ENCODE peak calls at places on chromosomes 7 and 10, in four cellular contexts. J is naive thymus-derived CD4-positive, alpha-beta T cell; H is CD4-positive, CD25-positive, alpha-beta regulatory T cell; D is uterus. E is an unnamed sample. For H3K9me3, the result is how much of the 10 kb centered on the place peaks cover.

GRCh38 chr10:86964061-86964846 is 4.0 kb upstream of the ADIRF start:
- DNase-seq in J (no peak), H (no peak), D (peak), E (no peak)

GRCh38 chr10:34768261-34768971 is 46.7 kb downstream of the PARD3 start:
- DNase-seq in J (no peak), H (no peak), D (no peak), E (no peak)

GRCh38 chr7:151696738-151697514 is 177.2 kb upstream of the RHEB start:
- DNase-seq in J (no peak), H (no peak), D (no peak), E (no peak)

GRCh38 chr7:128094686-128095085 is 63.4 kb upstream of the LRRC4 start:
- DNase-seq in J (no peak), H (no peak), D (no peak), E (no peak)

GRCh38 chr7:47350425-47350824 is 231.5 kb downstream of the TNS3 start:
- DNase-seq in J (no peak), H (no peak), D (no peak), E (no peak)

GRCh38 chr10:9634466-9634865 is 1383.2 kb upstream of the CELF2 start:
- DNase-seq in J (no peak), H (no peak), D (no peak), E (no peak)

GRCh38 chr7:151128144-151128543 is 39.4 kb downstream of the GBX1 start:
- DNase-seq in J (no peak), H (no peak), D (no peak), E (no peak)

GRCh38 chr10:69232252-69232651 is 12.1 kb downstream of the HKDC1 start:
- DNase-seq in J (no peak), H (no peak), D (no peak), E (no peak)

GRCh38 chr7:116876664-116877442 is 14.5 kb downstream of the CAPZA2 start:
- DNase-seq in J (no peak), H (no peak), D (peak), E (no peak)

GRCh38 chr7:70710011-70710480 is 421.9 kb upstream of the GALNT17 start:
- DNase-seq in J (no peak), H (no peak), D (no peak), E (no peak)

GRCh38 chr7:137606061-137606674 is 240.6 kb downstream of the DGKI start:
- DNase-seq in J (no peak), H (peak), D (no peak), E (no peak)

GRCh38 chr10:118412918-118413317 is 70.8 kb upstream of the FAM204A start:
- DNase-seq in J (no peak), H (no peak), D (no peak), E (no peak)

GRCh38 chr7:47721670-47722069 is 139.8 kb upstream of the TNS3 start:
- DNase-seq in J (no peak), H (no peak), D (no peak), E (no peak)

GRCh38 chr7:727806-728460 is 852 bp upstream of the PRKAR1B start:
- DNase-seq in J (no peak), H (no peak), D (no peak), E (no peak)

GRCh38 chr7:2624293-2624881 is 7.4 kb upstream of the TTYH3 start:
- DNase-seq in J (no peak), H (no peak), D (no peak), E (no peak)

GRCh38 chr10:113524120-113524519 is 28.7 kb upstream of the HABP2 start:
- DNase-seq in J (no peak), H (no peak), D (no peak), E (no peak)

GRCh38 chr7:36261019-36261754 is 108.1 kb downstream of the EEPD1 start:
- DNase-seq in J (no peak), H (no peak), D (no peak), E (no peak)

GRCh38 chr10:92074126-92074887 is 150.7 kb downstream of the BTAF1 start:
- DNase-seq in J (no peak), H (no peak), D (no peak), E (no peak)

GRCh38 chr10:19629559-19629958 is 186.7 kb upstream of the PLXDC2 start:
- DNase-seq in J (no peak), H (no peak), D (peak), E (no peak)

GRCh38 chr10:52517017-52517416 is 202.9 kb downstream of the DKK1 start:
- DNase-seq in J (no peak), H (no peak), D (no peak), E (no peak)

GRCh38 chr7:68199951-68200660 is 1203.5 kb downstream of the TYW1 start:
- DNase-seq in J (no peak), H (no peak), D (no peak), E (no peak)

GRCh38 chr10:49622426-49623425 is 8.9 kb downstream of the CHAT start:
- DNase-seq in J (no peak), H (no peak), D (no peak), E (no peak)

GRCh38 chr10:71419750-71420149 is 23.0 kb downstream of the CDH23 start:
- DNase-seq in J (no peak), H (no peak), D (no peak), E (no peak)

GRCh38 chr7:153388611-153389010 is 629.1 kb downstream of the ACTR3B start:
- DNase-seq in J (no peak), H (no peak), D (no peak), E (no peak)

GRCh38 chr10:106440355-106440754 is 724.2 kb downstream of the SORCS1 start:
- DNase-seq in J (no peak), H (no peak), D (no peak), E (no peak)

GRCh38 chr7:22762866-22763265 is 35.9 kb downstream of the IL6 start:
- DNase-seq in J (no peak), H (no peak), D (no peak), E (no peak)

GRCh38 chr10:71203716-71204115 is 8.7 kb upstream of the UNC5B start:
- DNase-seq in J (no peak), H (no peak), D (no peak), E (no peak)

GRCh38 chr7:51228386-51228958 is 88.1 kb downstream of the COBL start:
- DNase-seq in J (no peak), H (no peak), D (no peak), E (no peak)

GRCh38 chr7:7686806-7687205 is 31.6 kb downstream of the RPA3 start:
- DNase-seq in J (no peak), H (no peak), D (no peak), E (no peak)

GRCh38 chr7:11486271-11486670 is 345.7 kb downstream of the THSD7A start:
- DNase-seq in J (no peak), H (no peak), D (no peak), E (no peak)
- H3K9me3 ChIP-seq in J (under half), H (under half), D (under half), E (under half)

DNA sequence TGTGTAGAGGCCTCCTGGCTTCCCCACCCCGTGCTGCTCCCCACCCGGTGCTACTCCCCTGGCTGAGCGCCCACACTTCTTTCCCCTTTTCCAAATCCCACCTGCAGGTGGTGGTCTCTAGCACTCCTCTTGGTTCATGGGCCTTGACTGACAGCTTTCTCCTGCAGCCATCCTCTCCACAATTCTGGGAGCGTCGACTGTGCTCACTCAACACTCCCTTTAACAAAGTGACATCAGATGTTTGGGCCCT is 602.8 kb downstream of the PTPRN2 start:
- DNase-seq in J (no peak), H (no peak), D (no peak), E (no peak)
- H3K9me3 ChIP-seq in J (under half), H (under half), D (under half), E (under half)

GRCh38 chr7:26965724-26966123 is 101.3 kb upstream of the SKAP2 start:
- DNase-seq in J (no peak), H (no peak), D (no peak), E (no peak)
- H3K9me3 ChIP-seq in J (under half), H (under half), D (under half), E (under half)

GRCh38 chr7:44045226-44046014 is 918 bp downstream of the DBNL start:
- DNase-seq in J (no peak), H (peak), D (no peak), E (no peak)

GRCh38 chr7:44043902-44044301 is 600 bp upstream of the DBNL start:
- DNase-seq in J (no peak), H (no peak), D (no peak), E (no peak)

GRCh38 chr7:44044315-44045225 is at the start of gene DBNL:
- DNase-seq in J (peak), H (peak), D (peak), E (peak)

GRCh38 chr7:44048031-44048795 is 3.7 kb downstream of the DBNL start:
- DNase-seq in J (no peak), H (no peak), D (peak), E (no peak)

DNA sequence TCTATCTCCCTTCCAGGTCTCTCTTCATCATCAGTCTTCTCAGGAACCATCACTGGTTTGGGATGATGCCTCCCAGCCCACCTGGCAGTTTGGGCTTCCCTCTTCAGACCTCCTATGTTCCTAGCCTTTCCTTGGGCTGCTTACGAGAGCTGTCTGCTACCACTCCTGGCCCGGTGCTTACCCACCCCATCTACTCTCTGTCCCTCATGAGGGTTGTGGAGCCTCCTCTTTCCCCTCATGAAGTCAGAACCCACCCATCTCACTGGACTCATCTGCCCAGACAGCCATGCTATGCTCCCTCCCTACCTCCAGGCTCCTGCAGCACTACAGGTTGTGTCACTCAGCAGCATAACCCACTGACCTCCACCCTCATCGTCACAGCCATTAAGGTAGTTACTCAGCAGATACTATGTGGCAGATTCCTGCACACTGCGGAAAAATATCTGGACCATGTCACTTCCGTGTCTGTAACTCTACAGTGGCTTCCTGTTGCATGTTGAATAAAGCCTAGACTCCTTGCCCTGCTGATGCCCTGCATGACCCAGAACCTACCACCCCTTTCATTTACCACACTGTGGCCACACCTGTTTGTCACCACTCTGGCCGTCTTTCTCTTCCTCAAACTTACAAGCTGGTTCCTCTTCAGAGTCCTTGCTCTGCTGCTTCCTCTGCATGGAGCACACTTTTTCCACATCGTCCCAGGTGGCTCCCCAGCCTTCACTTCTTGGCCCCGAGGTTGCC is 2.0 kb downstream of the DBNL start:
- DNase-seq in J (no peak), H (peak), D (peak), E (peak)
- H3K9me3 ChIP-seq in J (under half), H (under half), D (under half), E (under half)

GRCh38 chr7:4434306-4434705 is 247.8 kb upstream of the FOXK1 start:
- DNase-seq in J (no peak), H (no peak), D (no peak), E (no peak)

GRCh38 chr7:4430227-4430626 is 251.9 kb upstream of the FOXK1 start:
- DNase-seq in J (no peak), H (no peak), D (no peak), E (no peak)
- H3K9me3 ChIP-seq in J (under half), H (under half), D (under half), E (under half)

E was measured in effector memory CD4-positive, alpha-beta T cell.